ENCODE peak calls at places on chromosomes 6 and 20, in seven cellular contexts. One of them, this sample, is unnamed.

GRCh38 chr6:136766274-136766673 is 26.0 kb downstream of the MAP3K5 start:
- DNase-seq in body of pancreas: no peak
- DNase-seq in uterus: no peak
- DNase-seq in spleen: no peak
- DNase-seq in A549: no peak
- DNase-seq in ovary: no peak
- DNase-seq in Peyer's patch: no peak
- DNase-seq in this sample: no peak

GRCh38 chr6:139977887-139978332 is 603.5 kb upstream of the CITED2 start:
- DNase-seq in Peyer's patch: no peak
- DNase-seq in body of pancreas: peak
- DNase-seq in uterus: no peak
- DNase-seq in ovary: no peak
- DNase-seq in A549: no peak
- DNase-seq in spleen: no peak
- DNase-seq in this sample: peak

GRCh38 chr6:148803979-148804378 is 57.1 kb downstream of the UST start:
- DNase-seq in uterus: no peak
- DNase-seq in body of pancreas: no peak
- DNase-seq in Peyer's patch: no peak
- DNase-seq in ovary: no peak
- DNase-seq in A549: no peak
- DNase-seq in spleen: no peak
- DNase-seq in this sample: no peak

GRCh38 chr6:31186052-31186734 is 15.7 kb upstream of the POU5F1 start:
- DNase-seq in ovary: no peak
- DNase-seq in A549: no peak
- DNase-seq in body of pancreas: peak
- DNase-seq in Peyer's patch: no peak
- DNase-seq in uterus: peak
- DNase-seq in spleen: peak
- DNase-seq in this sample: peak

GRCh38 chr6:17730078-17730704 is 23.5 kb upstream of the NUP153 start:
- DNase-seq in spleen: no peak
- DNase-seq in Peyer's patch: no peak
- DNase-seq in body of pancreas: no peak
- DNase-seq in uterus: no peak
- DNase-seq in ovary: no peak
- DNase-seq in A549: no peak
- DNase-seq in this sample: no peak

GRCh38 chr20:49863666-49864065 is 51.0 kb downstream of the SLC9A8 start:
- DNase-seq in Peyer's patch: no peak
- DNase-seq in A549: no peak
- DNase-seq in body of pancreas: no peak
- DNase-seq in ovary: no peak
- DNase-seq in uterus: no peak
- DNase-seq in spleen: no peak
- DNase-seq in this sample: no peak

GRCh38 chr20:47441774-47442150 is 59.9 kb upstream of the NCOA3 start:
- DNase-seq in spleen: peak
- DNase-seq in uterus: no peak
- DNase-seq in ovary: no peak
- DNase-seq in Peyer's patch: no peak
- DNase-seq in body of pancreas: no peak
- DNase-seq in A549: no peak
- DNase-seq in this sample: no peak

GRCh38 chr20:62332989-62333819 is 30.4 kb downstream of the ADRM1 start:
- DNase-seq in body of pancreas: no peak
- DNase-seq in A549: no peak
- DNase-seq in ovary: no peak
- DNase-seq in spleen: no peak
- DNase-seq in Peyer's patch: no peak
- DNase-seq in uterus: no peak
- DNase-seq in this sample: no peak

GRCh38 chr6:155786528-155786927 is 330.9 kb upstream of the NOX3 start:
- DNase-seq in ovary: no peak
- DNase-seq in uterus: no peak
- DNase-seq in A549: no peak
- DNase-seq in Peyer's patch: no peak
- DNase-seq in spleen: no peak
- DNase-seq in body of pancreas: no peak
- DNase-seq in this sample: no peak

GRCh38 chr6:147651249-147652063 is 143.0 kb downstream of the SAMD5 start:
- DNase-seq in ovary: no peak
- DNase-seq in spleen: no peak
- DNase-seq in body of pancreas: peak
- DNase-seq in A549: no peak
- DNase-seq in Peyer's patch: no peak
- DNase-seq in uterus: no peak
- DNase-seq in this sample: no peak

GRCh38 chr6:78436335-78436734 is 431.0 kb upstream of the IRAK1BP1 start:
- DNase-seq in A549: no peak
- DNase-seq in body of pancreas: no peak
- DNase-seq in ovary: no peak
- DNase-seq in Peyer's patch: no peak
- DNase-seq in uterus: no peak
- DNase-seq in spleen: no peak
- DNase-seq in this sample: no peak

GRCh38 chr20:54189630-54190029 is 15.8 kb upstream of the CYP24A1 start:
- DNase-seq in ovary: no peak
- DNase-seq in A549: no peak
- DNase-seq in body of pancreas: no peak
- DNase-seq in spleen: no peak
- DNase-seq in uterus: no peak
- DNase-seq in Peyer's patch: no peak
- DNase-seq in this sample: no peak

DNA sequence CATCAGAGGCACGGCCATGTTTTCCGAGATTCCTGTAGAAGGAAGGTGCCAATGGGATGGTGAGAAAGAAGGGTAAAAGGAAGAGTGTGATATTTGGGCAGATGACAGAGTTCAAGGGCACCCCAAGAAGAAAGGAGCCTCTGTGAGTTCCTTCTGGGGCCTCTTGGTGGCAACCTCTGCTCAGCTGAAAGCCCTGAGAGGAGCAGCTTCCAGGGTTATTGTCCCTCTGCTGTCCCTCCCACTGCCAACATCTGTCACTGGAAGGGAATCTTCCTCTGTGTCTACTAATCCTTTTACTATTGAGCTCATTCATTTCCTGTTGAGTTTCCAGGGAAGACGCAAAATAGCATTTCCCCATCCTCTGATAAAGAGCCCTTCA is 40.0 kb upstream of the KCNK16 start:
- DNase-seq in uterus: no peak
- DNase-seq in spleen: no peak
- DNase-seq in A549: no peak
- DNase-seq in body of pancreas: no peak
- DNase-seq in Peyer's patch: no peak
- DNase-seq in ovary: no peak
- DNase-seq in this sample: no peak
- TF ChIP-seq CTCF in uterus: no peak
- TF ChIP-seq CTCF in spleen: no peak
- TF ChIP-seq CTCF in A549: no peak
- TF ChIP-seq CTCF in body of pancreas: no peak
- TF ChIP-seq CTCF in Peyer's patch: no peak
- TF ChIP-seq CTCF in ovary: no peak
- TF ChIP-seq CTCF in this sample: no peak

DNA sequence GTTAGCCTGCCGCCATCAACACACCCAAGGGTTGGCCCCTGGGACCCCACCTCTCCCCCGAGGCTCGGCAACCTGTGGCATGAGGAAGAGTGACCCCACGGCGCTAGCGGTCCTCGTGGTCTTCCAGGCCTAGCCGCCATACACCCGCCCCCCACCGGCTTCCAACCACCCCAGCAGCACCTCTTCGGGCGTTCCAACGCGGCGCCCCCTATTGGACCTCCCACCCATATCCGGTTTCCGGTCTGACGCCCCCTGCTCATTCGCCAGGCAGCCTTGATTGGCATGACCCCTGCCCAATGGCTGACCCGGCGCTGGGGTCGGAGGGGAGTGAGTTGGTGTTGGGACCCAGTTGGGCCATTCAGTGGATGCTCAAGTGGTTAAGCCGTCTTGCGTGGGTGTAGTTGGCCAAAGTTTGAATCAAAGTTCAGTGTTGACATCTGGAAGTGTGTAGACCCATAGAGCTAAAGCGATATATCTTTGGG is at the start of gene GNAS-AS1:
- DNase-seq in spleen: peak
- DNase-seq in body of pancreas: peak
- DNase-seq in Peyer's patch: peak
- DNase-seq in A549: no peak
- DNase-seq in ovary: peak
- DNase-seq in uterus: peak
- DNase-seq in this sample: peak
- TF ChIP-seq POLR2A in spleen: no peak
- TF ChIP-seq POLR2A in body of pancreas: no peak
- TF ChIP-seq POLR2A in Peyer's patch: no peak
- TF ChIP-seq POLR2A in A549: no peak
- TF ChIP-seq POLR2A in ovary: no peak
- TF ChIP-seq POLR2A in uterus: no peak
- TF ChIP-seq POLR2A in this sample: no peak

DNA sequence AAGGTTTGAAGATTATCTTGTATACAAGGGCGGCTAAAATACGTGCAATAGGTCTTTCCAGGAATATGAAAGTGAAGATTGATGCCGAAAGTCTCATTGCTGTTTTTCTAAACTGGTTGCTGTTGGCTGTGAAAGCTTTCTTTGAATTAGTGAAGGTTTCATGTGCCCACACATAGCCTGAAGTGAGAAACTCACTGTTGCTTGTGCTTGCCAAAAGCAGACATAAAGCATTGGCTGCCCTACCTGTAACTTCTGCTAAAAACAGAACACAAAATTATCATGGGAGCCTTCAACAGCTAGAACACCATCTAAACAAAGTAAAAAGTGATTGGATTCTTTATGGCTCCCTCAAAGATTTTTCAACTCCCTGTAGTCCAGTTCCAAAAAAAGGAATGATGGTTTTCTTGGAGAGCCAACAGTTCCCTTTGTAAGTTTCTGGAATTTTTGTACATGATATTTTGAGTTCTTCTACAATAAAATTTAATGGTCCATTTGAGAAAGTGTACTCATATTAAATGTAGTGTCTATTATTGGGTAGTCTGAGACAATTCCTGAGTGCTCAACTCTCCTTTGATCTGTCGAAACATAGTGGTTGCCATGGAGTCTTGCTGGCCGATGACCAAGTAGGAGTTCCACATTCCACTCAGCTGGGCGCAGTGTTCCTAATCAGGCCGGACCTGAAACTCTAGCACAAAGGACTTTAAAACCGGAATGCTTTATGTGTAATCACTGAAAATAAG is 68.5 kb downstream of the PLEKHG1 start:
- DNase-seq in body of pancreas: peak
- DNase-seq in Peyer's patch: peak
- DNase-seq in A549: peak
- DNase-seq in ovary: peak
- DNase-seq in uterus: peak
- DNase-seq in spleen: no peak
- DNase-seq in this sample: peak
- TF ChIP-seq CTCF in body of pancreas: peak
- TF ChIP-seq CTCF in Peyer's patch: peak
- TF ChIP-seq CTCF in A549: no peak
- TF ChIP-seq CTCF in ovary: no peak
- TF ChIP-seq CTCF in uterus: peak
- TF ChIP-seq CTCF in spleen: peak
- TF ChIP-seq CTCF in this sample: no peak

GRCh38 chr20:33808388-33808787 is 2.8 kb upstream of the CHMP4B start:
- DNase-seq in ovary: no peak
- DNase-seq in spleen: no peak
- DNase-seq in body of pancreas: no peak
- DNase-seq in uterus: no peak
- DNase-seq in Peyer's patch: no peak
- DNase-seq in A549: no peak
- DNase-seq in this sample: no peak

GRCh38 chr20:33812673-33813462 is 1.7 kb downstream of the CHMP4B start:
- DNase-seq in Peyer's patch: peak
- DNase-seq in A549: peak
- DNase-seq in uterus: no peak
- DNase-seq in body of pancreas: peak
- DNase-seq in spleen: no peak
- DNase-seq in ovary: no peak
- DNase-seq in this sample: no peak

GRCh38 chr20:33814238-33814712 is 3.1 kb downstream of the CHMP4B start:
- DNase-seq in Peyer's patch: no peak
- DNase-seq in uterus: no peak
- DNase-seq in body of pancreas: no peak
- DNase-seq in A549: no peak
- DNase-seq in spleen: no peak
- DNase-seq in ovary: no peak
- DNase-seq in this sample: no peak

GRCh38 chr20:33811763-33812672 is 870 bp downstream of the CHMP4B start:
- DNase-seq in spleen: peak
- DNase-seq in Peyer's patch: peak
- DNase-seq in body of pancreas: peak
- DNase-seq in uterus: peak
- DNase-seq in ovary: peak
- DNase-seq in A549: peak
- DNase-seq in this sample: peak

DNA sequence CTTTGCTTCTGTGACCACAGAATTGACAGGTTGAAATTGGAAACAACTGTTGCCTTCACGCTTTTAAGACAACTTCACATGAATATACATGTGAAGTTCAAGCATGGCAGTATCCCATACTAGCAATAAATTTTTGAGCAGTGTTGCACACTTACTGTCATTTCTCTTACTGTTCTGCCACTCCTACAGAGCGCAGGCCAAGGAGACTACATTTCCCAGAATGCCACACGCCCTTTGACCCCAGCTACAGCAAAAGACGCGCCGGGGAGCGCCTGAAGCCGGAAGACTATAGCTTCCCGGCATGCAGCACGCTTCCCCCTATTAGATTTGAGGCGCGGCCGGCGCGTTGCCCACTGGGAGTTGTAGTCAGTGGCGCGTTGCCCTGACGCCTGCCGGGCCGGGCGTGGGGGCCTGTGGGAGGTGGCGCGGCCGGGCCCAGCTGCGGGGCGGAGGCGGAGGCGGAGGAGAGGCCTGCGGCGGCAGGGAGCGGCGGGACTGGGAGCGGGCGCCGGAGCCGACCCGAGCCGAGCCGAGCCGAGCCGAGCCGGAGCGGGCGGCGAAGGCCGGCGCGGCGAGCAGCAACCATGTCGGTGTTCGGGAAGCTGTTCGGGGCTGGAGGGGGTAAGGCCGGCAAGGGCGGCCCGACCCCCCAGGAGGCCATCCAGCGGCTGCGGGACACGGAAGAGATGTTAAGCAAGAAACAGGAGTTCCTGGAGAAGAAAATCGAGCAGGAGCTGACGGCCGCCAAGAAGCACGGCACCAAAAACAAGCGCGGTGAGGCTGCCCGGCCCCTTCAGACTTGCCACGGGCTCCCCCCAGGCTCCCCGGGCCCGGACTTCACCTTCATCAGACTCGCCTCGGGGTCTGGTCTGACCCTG is at the start of gene CHMP4B:
- DNase-seq in A549: peak
- DNase-seq in Peyer's patch: peak
- DNase-seq in body of pancreas: peak
- DNase-seq in spleen: peak
- DNase-seq in ovary: peak
- DNase-seq in uterus: peak
- DNase-seq in this sample: peak
- TF ChIP-seq POLR2A in A549: peak
- TF ChIP-seq POLR2A in Peyer's patch: peak
- TF ChIP-seq POLR2A in body of pancreas: peak
- TF ChIP-seq POLR2A in spleen: no peak
- TF ChIP-seq POLR2A in ovary: peak
- TF ChIP-seq POLR2A in uterus: peak
- TF ChIP-seq POLR2A in this sample: no peak

GRCh38 chr6:110646951-110647910 is 168.0 kb downstream of the CDK19 start:
- DNase-seq in spleen: no peak
- DNase-seq in uterus: no peak
- DNase-seq in A549: no peak
- DNase-seq in body of pancreas: no peak
- DNase-seq in ovary: no peak
- DNase-seq in Peyer's patch: no peak
- DNase-seq in this sample: no peak
- TF ChIP-seq CTCF in spleen: no peak
- TF ChIP-seq CTCF in uterus: peak
- TF ChIP-seq CTCF in A549: no peak
- TF ChIP-seq CTCF in body of pancreas: no peak
- TF ChIP-seq CTCF in ovary: no peak
- TF ChIP-seq CTCF in Peyer's patch: peak
- TF ChIP-seq CTCF in this sample: no peak

This sample was measured in lower leg skin.